ENCODE peak calls at places on chromosomes 13 and 19, in five cellular contexts. Y is upper lobe of left lung, S is Panc1, X is left lung, Z is Peyer's patch. O is an unnamed sample.
A peak's percentile ranks its signal among the peaks of the same experiment; 100 is the strongest.

GRCh38 chr19:18939922-18940775 is 868 bp downstream of the HOMER3 start:
- DNase-seq in Y (peak; percentile 28), S (no peak), X (peak; percentile 85), Z (peak; percentile 59), O (peak; percentile 84)

GRCh38 chr19:46764817-46765291 is 18.6 kb upstream of the STRN4 start:
- DNase-seq in Y (peak; percentile 80), S (no peak), X (no peak), Z (peak; percentile 77), O (no peak)

GRCh38 chr19:51915324-51915867 is 10.6 kb upstream of the ZNF649 start:
- DNase-seq in Y (no peak), S (no peak), X (no peak), Z (no peak), O (no peak)

GRCh38 chr19:19381007-19381926 is 24.2 kb upstream of the GATAD2A start:
- DNase-seq in Y (peak; percentile 79), S (no peak), X (no peak), Z (no peak), O (no peak)

GRCh38 chr19:31676271-31677004 is 327.2 kb upstream of the TSHZ3 start:
- DNase-seq in Y (no peak), S (no peak), X (no peak), Z (no peak), O (peak; percentile 5)

GRCh38 chr13:33150146-33150545 is 133.9 kb downstream of the KL start:
- DNase-seq in Y (no peak), S (no peak), X (no peak), Z (no peak), O (peak; percentile 48)

GRCh38 chr13:21060063-21060826 is 1.1 kb downstream of the LATS2 start:
- DNase-seq in Y (peak; percentile 39), S (no peak), X (peak; percentile 88), Z (no peak), O (peak; percentile 78)

GRCh38 chr19:46955114-46955812 is 64.4 kb upstream of the NPAS1 start:
- DNase-seq in Y (no peak), S (no peak), X (no peak), Z (no peak), O (peak; percentile 74)

GRCh38 chr19:43639507-43640423 is at the start of gene CADM4:
- DNase-seq in Y (peak; percentile 28), S (no peak), X (peak; percentile 81), Z (peak; percentile 64), O (peak; percentile 17)

GRCh38 chr13:62512194-62513141 is 1096.8 kb upstream of the PCDH20 start:
- DNase-seq in Y (peak; percentile 20), S (peak; percentile 46), X (peak; percentile 28), Z (peak; percentile 32), O (peak; percentile 46)

GRCh38 chr13:112699318-112699918 is 9.6 kb downstream of the ATP11A start:
- DNase-seq in Y (no peak), S (no peak), X (peak; percentile 34), Z (peak; percentile 15), O (no peak)

GRCh38 chr19:7989071-7989575 is 16.3 kb downstream of the ELAVL1 start:
- DNase-seq in Y (peak; percentile 48), S (no peak), X (peak; percentile 71), Z (peak; percentile 30), O (no peak)
- H3K36me3 ChIP-seq in Y (peaks cover 11% of the 10 kb centered on the region), S (no peaks in the 10 kb centered on the region), X (no peaks in the 10 kb centered on the region), Z (no peaks in the 10 kb centered on the region), O (peaks cover 28% of the 10 kb centered on the region)

DNA sequence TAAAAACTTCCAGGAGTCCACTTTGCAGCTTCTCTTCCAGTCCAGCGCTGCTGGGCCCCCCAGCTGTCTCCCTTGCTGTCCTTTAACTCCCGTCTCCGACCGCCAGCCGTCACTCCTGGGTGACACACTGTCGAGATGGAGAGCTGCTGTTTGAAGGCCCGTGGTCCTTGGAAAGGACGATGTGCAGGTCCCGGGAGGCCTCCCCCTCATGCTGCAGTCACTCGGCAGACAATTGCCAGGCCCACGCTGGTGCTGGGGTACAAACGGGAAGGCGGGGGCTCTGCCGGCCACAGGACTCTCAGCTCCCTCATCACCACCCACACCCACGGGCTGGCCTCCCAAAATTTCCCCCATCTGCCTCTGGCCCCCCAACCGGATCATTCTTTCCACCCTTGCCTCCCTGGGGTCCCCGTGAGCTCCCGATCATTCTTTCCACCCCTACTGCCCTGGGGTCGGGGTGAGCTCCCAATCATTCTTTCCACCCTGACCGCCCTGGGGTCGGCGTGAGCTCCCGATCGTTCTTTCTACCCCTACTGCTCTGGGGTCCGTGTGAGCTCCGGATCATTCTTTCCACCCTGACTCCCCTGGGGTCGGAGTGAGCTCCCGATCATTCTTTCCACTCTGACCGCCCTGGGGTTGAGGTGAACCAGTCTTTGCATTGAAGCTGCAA is 16.0 kb upstream of the ZNF554 start:
- DNase-seq in Y (no peak), S (no peak), X (peak; percentile 72), Z (no peak), O (no peak)
- H3K36me3 ChIP-seq in Y (no peaks in the 10 kb centered on the region), S (no peaks in the 10 kb centered on the region), X (no peaks in the 10 kb centered on the region), Z (no peaks in the 10 kb centered on the region), O (no peaks in the 10 kb centered on the region)

GRCh38 chr19:5983367-5983955 is 5.5 kb upstream of the RANBP3 start:
- DNase-seq in Y (no peak), S (no peak), X (no peak), Z (no peak), O (peak; percentile 65)
- H3K36me3 ChIP-seq in Y (no peaks in the 10 kb centered on the region), S (no peaks in the 10 kb centered on the region), X (no peaks in the 10 kb centered on the region), Z (no peaks in the 10 kb centered on the region), O (no peaks in the 10 kb centered on the region)

GRCh38 chr19:11063434-11063833 is 25.8 kb upstream of the LDLR start:
- DNase-seq in Y (no peak), S (no peak), X (no peak), Z (no peak), O (no peak)

GRCh38 chr19:11067356-11068113 is 21.7 kb upstream of the LDLR start:
- DNase-seq in Y (no peak), S (no peak), X (no peak), Z (no peak), O (peak; percentile 25)

GRCh38 chr19:11066326-11066725 is 22.9 kb upstream of the LDLR start:
- DNase-seq in Y (no peak), S (no peak), X (peak; percentile 54), Z (no peak), O (no peak)

GRCh38 chr19:11061951-11062350 is 27.3 kb upstream of the LDLR start:
- DNase-seq in Y (no peak), S (no peak), X (no peak), Z (no peak), O (no peak)

DNA sequence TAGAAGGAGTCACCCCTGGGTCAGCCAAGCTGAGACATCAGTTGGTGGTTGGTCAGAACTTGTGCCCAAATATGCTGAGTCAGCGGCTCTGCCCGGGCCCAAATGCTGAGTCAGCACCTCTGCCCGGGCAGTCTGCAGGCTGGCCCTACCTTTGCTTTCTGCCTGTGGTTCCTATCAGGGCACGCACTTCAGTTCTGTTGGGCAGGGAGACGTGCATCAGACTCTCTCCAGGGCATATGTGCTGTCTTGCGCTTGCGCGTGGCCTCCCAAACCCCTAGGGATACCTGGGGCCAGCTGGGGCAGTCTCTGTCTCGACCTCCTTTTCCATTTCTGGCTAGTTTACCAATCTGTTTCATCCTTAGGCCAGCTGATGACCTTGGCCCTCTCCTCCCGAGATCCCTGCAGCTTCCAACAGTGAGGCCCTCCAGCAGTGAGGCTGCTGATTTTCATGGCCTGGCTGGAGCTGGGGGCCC is 24.4 kb upstream of the LDLR start:
- DNase-seq in Y (no peak), S (no peak), X (peak; percentile 75), Z (no peak), O (peak; percentile 54)
- H3K36me3 ChIP-seq in Y (no peaks in the 10 kb centered on the region), S (no peaks in the 10 kb centered on the region), X (no peaks in the 10 kb centered on the region), Z (no peaks in the 10 kb centered on the region), O (peaks cover 13% of the 10 kb centered on the region)

GRCh38 chr19:3456925-3457530 is 23.3 kb downstream of the SMIM24 start:
- DNase-seq in Y (no peak), S (no peak), X (peak; percentile 61), Z (no peak), O (no peak)
- H3K36me3 ChIP-seq in Y (peaks cover 22% of the 10 kb centered on the region), S (no peaks in the 10 kb centered on the region), X (no peaks in the 10 kb centered on the region), Z (no peaks in the 10 kb centered on the region), O (peaks cover 38% of the 10 kb centered on the region)

GRCh38 chr19:39841041-39841440 is 5.1 kb downstream of the FBL start:
- DNase-seq in Y (no peak), S (no peak), X (no peak), Z (no peak), O (no peak)
- H3K36me3 ChIP-seq in Y (peaks cover 6% of the 10 kb centered on the region), S (peaks cover 55% of the 10 kb centered on the region), X (peaks cover 5% of the 10 kb centered on the region), Z (no peaks in the 10 kb centered on the region), O (peaks cover 19% of the 10 kb centered on the region)

GRCh38 chr19:13925990-13926389 is 12.2 kb downstream of the PODNL1 start:
- DNase-seq in Y (no peak), S (no peak), X (no peak), Z (no peak), O (no peak)
- H3K36me3 ChIP-seq in Y (no peaks in the 10 kb centered on the region), S (no peaks in the 10 kb centered on the region), X (no peaks in the 10 kb centered on the region), Z (no peaks in the 10 kb centered on the region), O (peaks cover 11% of the 10 kb centered on the region)

GRCh38 chr19:35720648-35721047 is 2.8 kb downstream of the KMT2B start:
- DNase-seq in Y (no peak), S (no peak), X (no peak), Z (no peak), O (no peak)
- H3K36me3 ChIP-seq in Y (peaks cover 34% of the 10 kb centered on the region), S (peaks cover 18% of the 10 kb centered on the region), X (no peaks in the 10 kb centered on the region), Z (no peaks in the 10 kb centered on the region), O (peaks cover 21% of the 10 kb centered on the region)

DNA sequence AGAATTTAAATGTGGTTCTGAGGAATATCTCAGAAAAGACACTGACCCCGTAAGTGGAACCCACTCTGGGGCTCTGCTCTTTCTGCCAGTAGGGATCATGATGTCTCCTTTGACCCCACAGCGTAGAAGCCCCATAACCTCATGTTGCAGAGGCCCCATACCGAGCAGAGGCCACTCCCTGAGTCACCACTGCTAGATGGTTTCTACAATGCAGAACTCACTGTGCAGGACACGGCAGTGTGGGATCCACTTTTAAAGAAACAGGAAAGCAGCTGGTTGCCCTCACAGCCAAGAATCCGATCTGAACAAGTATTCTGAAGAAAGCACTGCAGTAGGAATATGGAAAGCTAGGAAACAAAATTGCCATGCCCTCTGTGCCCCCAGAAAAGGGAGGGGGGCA is 4.2 kb downstream of the SLC7A1 start:
- DNase-seq in Y (no peak), S (no peak), X (no peak), Z (no peak), O (peak; percentile 81)
- H3K36me3 ChIP-seq in Y (no peaks in the 10 kb centered on the region), S (no peaks in the 10 kb centered on the region), X (no peaks in the 10 kb centered on the region), Z (no peaks in the 10 kb centered on the region), O (peaks cover 7% of the 10 kb centered on the region)

GRCh38 chr19:34991542-34992333 is 8.4 kb upstream of the GRAMD1A start:
- DNase-seq in Y (no peak), S (no peak), X (no peak), Z (no peak), O (no peak)

GRCh38 chr19:34996978-34997640 is 3.0 kb upstream of the GRAMD1A start:
- DNase-seq in Y (no peak), S (no peak), X (no peak), Z (no peak), O (no peak)

GRCh38 chr19:34995551-34995950 is 4.6 kb upstream of the GRAMD1A start:
- DNase-seq in Y (no peak), S (no peak), X (no peak), Z (no peak), O (no peak)

GRCh38 chr19:34994286-34994642 is 5.9 kb upstream of the GRAMD1A start:
- DNase-seq in Y (no peak), S (no peak), X (no peak), Z (no peak), O (no peak)

GRCh38 chr19:34994643-34995471 is 5.3 kb upstream of the GRAMD1A start:
- DNase-seq in Y (peak; percentile 86), S (no peak), X (peak; percentile 79), Z (peak; percentile 70), O (no peak)
- H3K36me3 ChIP-seq in Y (no peaks in the 10 kb centered on the region), S (no peaks in the 10 kb centered on the region), X (no peaks in the 10 kb centered on the region), Z (no peaks in the 10 kb centered on the region), O (no peaks in the 10 kb centered on the region)

O was measured in GM23248.